ENCODE peak calls at places on chromosomes 13 and 19, in nine cellular contexts. E is iPS DF 6.9, B is astrocyte of the spinal cord, I is tibial artery, P is cardiac muscle cell, Y is AG09309, W is heart left ventricle, X is MM.1S, A is GM12878. H is an unnamed sample.

GRCh38 chr13:106299616-106300015 is 235.8 kb downstream of the EFNB2 start:
- DNase-seq in E (no peak), B (no peak), I (no peak), P (no peak), Y (no peak), W (no peak), X (no peak), A (no peak), H (no peak)

GRCh38 chr19:16051254-16052025 is 24.9 kb upstream of the TPM4 start:
- DNase-seq in E (no peak), B (no peak), I (no peak), P (peak; percentile 58), Y (no peak), W (no peak), X (peak; percentile 18), A (no peak), H (no peak)

GRCh38 chr19:31418692-31419430 is 69.6 kb upstream of the TSHZ3 start:
- DNase-seq in E (peak; percentile 91), B (no peak), I (no peak), P (no peak), Y (no peak), W (no peak), X (no peak), A (no peak), H (no peak)

GRCh38 chr13:78319101-78319627 is 284.2 kb downstream of the POU4F1 start:
- DNase-seq in E (no peak), B (no peak), I (no peak), P (no peak), Y (no peak), W (no peak), X (no peak), A (no peak), H (no peak)

GRCh38 chr13:99418663-99419140 is 82.6 kb upstream of the TM9SF2 start:
- DNase-seq in E (no peak), B (no peak), I (no peak), P (no peak), Y (no peak), W (no peak), X (no peak), A (no peak), H (no peak)

GRCh38 chr13:82571653-82572052 is 1310.6 kb downstream of the SLITRK1 start:
- DNase-seq in E (no peak), B (no peak), I (no peak), P (no peak), Y (no peak), W (no peak), X (no peak), A (no peak), H (no peak)

GRCh38 chr19:58265100-58265499 is 13.7 kb upstream of the ZNF8 start:
- DNase-seq in E (no peak), B (no peak), I (no peak), P (no peak), Y (no peak), W (no peak), X (no peak), A (no peak), H (no peak)

GRCh38 chr19:49339364-49340068 is 4.3 kb downstream of the CD37 start:
- DNase-seq in E (no peak), B (peak; percentile 89), I (peak; percentile 97), P (peak; percentile 96), Y (no peak), W (peak; percentile 92), X (no peak), A (no peak), H (peak; percentile 90)

GRCh38 chr19:16349551-16350171 is 25.0 kb downstream of the KLF2 start:
- DNase-seq in E (no peak), B (no peak), I (no peak), P (no peak), Y (no peak), W (no peak), X (no peak), A (no peak), H (no peak)

GRCh38 chr13:44125943-44126469 is 246.3 kb downstream of the LACC1 start:
- DNase-seq in E (no peak), B (peak; percentile 45), I (no peak), P (no peak), Y (no peak), W (no peak), X (no peak), A (no peak), H (no peak)

GRCh38 chr19:41479757-41480191 is 36.8 kb downstream of the ERICH4 start:
- DNase-seq in E (no peak), B (no peak), I (peak; percentile 74), P (peak; percentile 76), Y (no peak), W (peak; percentile 80), X (no peak), A (no peak), H (peak; percentile 35)

DNA sequence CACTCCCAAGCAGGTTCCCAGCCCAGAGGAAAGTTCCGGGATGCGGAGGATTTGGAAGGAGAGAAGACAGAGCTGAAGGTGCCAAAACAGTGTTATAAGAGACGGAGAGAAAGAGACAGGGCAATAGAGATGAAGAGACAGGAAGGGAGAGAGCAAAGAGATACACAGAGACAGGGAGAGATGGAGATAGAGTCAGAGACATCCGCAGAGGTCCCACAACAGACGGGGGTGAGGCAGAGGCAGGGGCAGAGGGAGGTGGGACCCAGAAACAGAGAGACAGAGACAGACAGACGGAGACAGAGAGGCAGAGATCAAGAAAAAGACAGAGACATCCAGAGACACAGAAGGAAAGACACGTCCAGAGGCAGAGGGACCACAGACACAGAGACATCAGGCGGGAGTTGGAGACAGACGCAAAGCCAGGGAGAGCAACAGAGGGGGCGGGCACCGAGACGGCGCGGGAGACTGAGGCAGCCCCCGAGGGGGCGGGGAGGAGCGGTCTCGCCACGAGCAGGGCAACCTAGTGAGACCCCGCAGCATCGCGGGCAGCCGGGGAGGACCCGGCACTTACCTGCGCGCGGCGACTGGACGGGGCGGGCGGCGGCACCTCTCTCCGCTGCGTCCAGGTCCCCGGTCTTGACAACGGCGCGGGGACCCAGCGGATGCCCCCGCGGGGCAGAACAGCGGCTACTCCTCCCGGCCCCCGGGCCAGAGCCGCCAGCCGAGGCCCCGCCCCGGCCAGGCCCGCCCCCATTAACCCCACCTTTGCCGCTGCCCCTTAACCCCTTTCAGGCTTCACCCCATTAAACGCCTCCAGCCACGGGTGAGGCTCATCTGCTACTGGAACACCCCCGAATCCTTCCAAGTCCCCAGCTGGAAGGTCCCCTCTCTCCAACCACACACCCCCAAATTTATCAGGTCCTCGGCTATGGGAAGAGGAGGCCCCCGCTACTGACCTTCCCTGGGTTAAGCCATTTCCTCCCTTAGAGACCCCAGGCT is at the start of gene GPR4:
- DNase-seq in E (no peak), B (no peak), I (no peak), P (peak; percentile 54), Y (no peak), W (peak; percentile 48), X (no peak), A (no peak), H (peak; percentile 37)
- H3K4me3 ChIP-seq in E (peak within 1 kb of the TSS; percentile 8), B (no peak within 1 kb of the TSS), I (peak within 1 kb of the TSS; percentile 28), P (no peak within 1 kb of the TSS), Y (no peak within 1 kb of the TSS), W (peak within 1 kb of the TSS; percentile 95), X (no peak within 1 kb of the TSS), A (no peak within 1 kb of the TSS), H (peak within 1 kb of the TSS; percentile 77)

GRCh38 chr19:18418725-18419194 is 438 bp upstream of the SSBP4 start:
- DNase-seq in E (no peak), B (no peak), I (peak; percentile 81), P (no peak), Y (no peak), W (no peak), X (no peak), A (no peak), H (no peak)

GRCh38 chr19:18417250-18418033 is 1.8 kb upstream of the SSBP4 start:
- DNase-seq in E (no peak), B (peak; percentile 90), I (peak; percentile 89), P (peak; percentile 96), Y (no peak), W (peak; percentile 90), X (no peak), A (no peak), H (peak; percentile 88)

GRCh38 chr19:18416778-18417249 is 2.4 kb upstream of the SSBP4 start:
- DNase-seq in E (no peak), B (peak; percentile 91), I (peak; percentile 96), P (peak; percentile 96), Y (no peak), W (peak; percentile 93), X (no peak), A (no peak), H (peak; percentile 94)

GRCh38 chr19:18419195-18419698 is at the start of gene SSBP4:
- DNase-seq in E (no peak), B (peak; percentile 81), I (peak; percentile 85), P (peak; percentile 90), Y (no peak), W (peak; percentile 74), X (peak; percentile 69), A (no peak), H (peak; percentile 81)

GRCh38 chr19:18418034-18418724 is 1.0 kb upstream of the SSBP4 start:
- DNase-seq in E (no peak), B (no peak), I (peak; percentile 80), P (no peak), Y (no peak), W (peak; percentile 61), X (no peak), A (no peak), H (no peak)
- H3K4me3 ChIP-seq in E (peak overlapping the region; percentile 3), B (no peak overlapping the region), I (peak overlapping the region; percentile 63), P (peak overlapping the region; percentile 16), Y (no peak overlapping the region), W (peak overlapping the region; percentile 92), X (peak overlapping the region; percentile 47), A (peak overlapping the region; percentile 65), H (peak overlapping the region; percentile 86)

GRCh38 chr19:34180709-34181108 is 8.4 kb downstream of the LSM14A start:
- DNase-seq in E (no peak), B (no peak), I (no peak), P (no peak), Y (no peak), W (no peak), X (no peak), A (no peak), H (no peak)

GRCh38 chr19:34180273-34180672 is 8.0 kb downstream of the LSM14A start:
- DNase-seq in E (no peak), B (no peak), I (no peak), P (no peak), Y (no peak), W (no peak), X (no peak), A (no peak), H (no peak)

GRCh38 chr19:34179066-34179465 is 6.8 kb downstream of the LSM14A start:
- DNase-seq in E (no peak), B (no peak), I (no peak), P (no peak), Y (no peak), W (no peak), X (no peak), A (no peak), H (no peak)

GRCh38 chr19:34176581-34176980 is 4.3 kb downstream of the LSM14A start:
- DNase-seq in E (no peak), B (no peak), I (no peak), P (no peak), Y (no peak), W (no peak), X (no peak), A (no peak), H (no peak)

GRCh38 chr19:34178276-34178614 is 5.9 kb downstream of the LSM14A start:
- DNase-seq in E (no peak), B (no peak), I (no peak), P (no peak), Y (no peak), W (no peak), X (no peak), A (no peak), H (no peak)
- H3K4me3 ChIP-seq in E (no peak overlapping the region), B (no peak overlapping the region), I (no peak overlapping the region), P (no peak overlapping the region), Y (no peak overlapping the region), W (no peak overlapping the region), X (no peak overlapping the region), A (peak overlapping the region; percentile 42), H (peak overlapping the region; percentile 97)

GRCh38 chr19:7112675-7113074 is 43.2 kb downstream of the ZNF557 start:
- DNase-seq in E (no peak), B (no peak), I (no peak), P (no peak), Y (no peak), W (no peak), X (no peak), A (no peak), H (no peak)
- H3K4me3 ChIP-seq in E (no peak overlapping the region), B (no peak overlapping the region), I (no peak overlapping the region), P (no peak overlapping the region), Y (no peak overlapping the region), W (no peak overlapping the region), X (no peak overlapping the region), A (no peak overlapping the region), H (no peak overlapping the region)

H was measured in left ventricle myocardium inferior.